ENCODE peak calls at places on chromosomes 12 and 14, in ten cellular contexts. G is breast epithelium, W is stomach, Q is HCT116, X is tibial nerve, L is A549, I is body of pancreas, J is K562, D is uterus, K is lower leg skin. O is an unnamed sample.
A peak's percentile ranks its signal among the peaks of the same experiment; 100 is the strongest.

GRCh38 chr12:41368006-41368405 is 179.9 kb downstream of the PDZRN4 start:
- DNase-seq in G (no peak), W (no peak), Q (peak; percentile 7), X (no peak), L (peak; percentile 38), I (no peak), J (no peak), D (no peak), K (no peak), O (peak; percentile 3)

GRCh38 chr12:87344699-87345098 is 684.5 kb downstream of the C12orf50 start:
- DNase-seq in G (no peak), W (no peak), Q (no peak), X (no peak), L (peak; percentile 4), I (no peak), J (no peak), D (no peak), K (no peak), O (no peak)

GRCh38 chr14:96252323-96253052 is 3.5 kb upstream of the BDKRB1 start:
- DNase-seq in G (no peak), W (no peak), Q (no peak), X (no peak), L (no peak), I (no peak), J (peak; percentile 64), D (no peak), K (no peak), O (no peak)

GRCh38 chr12:5166976-5167375 is 123.3 kb downstream of the KCNA5 start:
- DNase-seq in G (no peak), W (no peak), Q (no peak), X (no peak), L (no peak), I (no peak), J (no peak), D (no peak), K (peak; percentile 17), O (no peak)

GRCh38 chr14:103273847-103274615 is 60.0 kb upstream of the EIF5 start:
- DNase-seq in G (no peak), W (no peak), Q (no peak), X (no peak), L (no peak), I (no peak), J (no peak), D (no peak), K (no peak), O (no peak)

GRCh38 chr12:30197392-30198047 is 413.8 kb upstream of the TMTC1 start:
- DNase-seq in G (no peak), W (no peak), Q (no peak), X (no peak), L (no peak), I (no peak), J (no peak), D (no peak), K (no peak), O (no peak)

GRCh38 chr12:56749853-56750252 is 2.3 kb downstream of the PRIM1 start:
- DNase-seq in G (no peak), W (no peak), Q (no peak), X (no peak), L (no peak), I (no peak), J (no peak), D (no peak), K (no peak), O (no peak)

GRCh38 chr12:69898236-69898635 is 73.2 kb downstream of the MYRFL start:
- DNase-seq in G (no peak), W (no peak), Q (no peak), X (no peak), L (no peak), I (no peak), J (no peak), D (no peak), K (no peak), O (no peak)

GRCh38 chr12:75289678-75290200 is 40.4 kb downstream of the CAPS2 start:
- DNase-seq in G (no peak), W (no peak), Q (peak; percentile 3), X (no peak), L (peak; percentile 23), I (no peak), J (no peak), D (no peak), K (no peak), O (no peak)

GRCh38 chr12:65955418-65955817 is 131.1 kb downstream of the HMGA2 start:
- DNase-seq in G (no peak), W (no peak), Q (no peak), X (no peak), L (no peak), I (no peak), J (no peak), D (no peak), K (no peak), O (no peak)

GRCh38 chr14:50830932-50831703 is at the start of gene NIN:
- DNase-seq in G (peak; percentile 65), W (peak; percentile 83), Q (no peak), X (peak; percentile 53), L (peak; percentile 72), I (peak; percentile 75), J (peak; percentile 77), D (peak; percentile 60), K (peak; percentile 49), O (peak; percentile 89)

GRCh38 chr12:96501139-96501741 is 11.9 kb downstream of the CFAP54 start:
- DNase-seq in G (no peak), W (peak; percentile 46), Q (peak; percentile 70), X (peak; percentile 12), L (peak; percentile 84), I (peak; percentile 31), J (peak; percentile 11), D (peak; percentile 55), K (no peak), O (peak; percentile 54)

GRCh38 chr14:91361236-91361811 is 56.3 kb downstream of the CCDC88C start:
- DNase-seq in G (no peak), W (no peak), Q (no peak), X (peak; percentile 33), L (no peak), I (peak; percentile 59), J (no peak), D (no peak), K (peak; percentile 48), O (no peak)

GRCh38 chr14:54048736-54049135 is 92.1 kb upstream of the BMP4 start:
- DNase-seq in G (no peak), W (no peak), Q (no peak), X (no peak), L (no peak), I (no peak), J (no peak), D (no peak), K (no peak), O (no peak)

DNA sequence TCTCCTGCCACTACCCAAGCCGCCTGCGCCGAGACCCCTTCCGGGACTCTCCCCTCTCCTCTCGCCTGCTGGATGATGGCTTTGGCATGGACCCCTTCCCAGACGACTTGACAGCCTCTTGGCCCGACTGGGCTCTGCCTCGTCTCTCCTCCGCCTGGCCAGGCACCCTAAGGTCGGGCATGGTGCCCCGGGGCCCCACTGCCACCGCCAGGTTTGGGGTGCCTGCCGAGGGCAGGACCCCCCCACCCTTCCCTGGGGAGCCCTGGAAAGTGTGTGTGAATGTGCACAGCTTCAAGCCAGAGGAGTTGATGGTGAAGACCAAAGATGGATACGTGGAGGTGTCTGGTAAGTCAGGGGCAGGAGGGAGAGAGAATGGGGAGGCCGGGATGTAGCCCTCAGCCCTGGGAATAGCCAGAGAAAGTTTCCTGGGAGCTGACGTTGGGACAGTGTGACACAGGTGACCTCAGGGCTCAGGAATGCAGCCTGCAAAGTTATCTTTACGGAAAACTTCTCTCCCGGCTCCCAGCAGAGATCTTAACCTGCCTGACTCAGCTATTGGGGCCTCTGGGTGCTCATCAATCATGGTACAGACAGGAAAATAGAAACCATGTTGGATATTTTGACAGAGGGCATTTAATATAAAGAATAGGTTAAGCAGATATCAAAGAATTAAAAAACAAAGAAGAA is 747 bp downstream of the HSPB8 start:
- DNase-seq in G (no peak), W (peak; percentile 58), Q (peak; percentile 57), X (peak; percentile 35), L (peak; percentile 69), I (peak; percentile 67), J (peak; percentile 33), D (peak; percentile 41), K (no peak), O (no peak)
- TF ChIP-seq POLR2A in G (no peak), W (no peak), Q (no peak), X (no peak), L (no peak), I (peak; percentile 26), J (no peak), D (peak; percentile 21), K (no peak), O (no peak)

DNA sequence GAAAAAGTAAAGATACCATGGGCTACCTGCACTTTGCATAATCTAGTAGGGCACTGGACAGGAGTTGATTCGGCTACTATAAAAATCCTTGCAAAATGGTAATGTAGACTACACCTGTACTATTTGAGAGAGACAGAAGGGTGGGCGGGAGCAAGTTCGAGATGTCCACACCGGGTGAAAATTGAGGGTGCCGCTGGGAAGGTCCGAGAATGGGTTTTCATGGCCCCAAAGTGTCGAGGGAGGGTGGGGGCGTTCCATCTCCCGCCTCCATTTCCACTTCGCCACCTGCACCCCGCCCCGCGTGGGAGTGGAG is 648 bp downstream of the SNX6 start:
- DNase-seq in G (no peak), W (no peak), Q (no peak), X (peak; percentile 9), L (no peak), I (no peak), J (no peak), D (no peak), K (no peak), O (no peak)
- TF ChIP-seq POLR2A in G (no peak), W (no peak), Q (no peak), X (no peak), L (no peak), I (no peak), J (no peak), D (no peak), K (no peak), O (no peak)

DNA sequence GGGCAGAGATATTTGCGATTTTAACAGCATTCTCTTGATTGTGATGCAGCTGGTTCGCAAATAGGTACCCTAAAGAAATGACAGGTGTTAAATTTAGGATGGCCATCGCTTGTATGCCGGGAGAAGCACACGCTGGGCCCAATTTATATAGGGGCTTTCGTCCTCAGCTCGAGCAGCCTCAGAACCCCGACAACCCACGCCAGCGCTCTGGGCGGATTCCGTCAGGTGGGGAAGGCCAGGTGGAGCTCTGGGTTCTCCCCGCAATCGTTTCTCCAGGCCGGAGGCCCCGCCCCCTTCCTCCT is 271 bp upstream of the PSEN1 start:
- DNase-seq in G (no peak), W (no peak), Q (no peak), X (no peak), L (no peak), I (no peak), J (no peak), D (no peak), K (no peak), O (no peak)
- TF ChIP-seq POLR2A in G (no peak), W (no peak), Q (no peak), X (no peak), L (no peak), I (no peak), J (no peak), D (no peak), K (no peak), O (no peak)

DNA sequence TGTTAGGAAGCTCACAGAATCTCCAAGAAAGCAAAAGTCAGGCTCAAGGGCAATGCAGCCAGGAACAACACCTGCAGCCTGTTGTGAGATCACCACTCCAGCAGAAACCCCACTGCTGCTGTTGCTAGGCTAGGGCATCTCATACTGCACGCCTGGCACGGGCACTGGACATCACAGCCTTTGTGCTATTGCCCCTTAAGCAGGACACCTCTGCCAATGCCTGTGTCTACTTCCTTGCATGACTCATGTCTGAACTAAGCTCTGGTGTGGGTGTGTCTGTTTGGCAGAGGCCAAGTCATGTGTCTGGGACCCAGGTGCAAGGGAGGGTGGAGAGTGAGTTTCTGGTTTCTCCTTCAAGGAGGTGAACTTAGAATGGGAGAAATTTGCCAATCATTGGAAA is 10.0 kb upstream of the DDX47 start:
- DNase-seq in G (peak; percentile 75), W (peak; percentile 87), Q (peak; percentile 92), X (peak; percentile 44), L (peak; percentile 98), I (peak; percentile 86), J (peak; percentile 61), D (peak; percentile 71), K (peak; percentile 84), O (peak; percentile 79)
- TF ChIP-seq POLR2A in G (no peak), W (no peak), Q (no peak), X (no peak), L (peak; percentile 37), I (no peak), J (no peak), D (no peak), K (no peak), O (no peak)